ENCODE peak calls at places on chromosomes 6 and 20, in ten cellular contexts. C is ascending aorta; M is astrocyte of the cerebellum; E is small intestine; U is neural progenitor cell; Q is lower lobe of right lung; K is dorsolateral prefrontal cortex; A is fibroblast of lung; H is coronary artery; Z is Jurkat, Clone E6-1. R is an unnamed sample.

GRCh38 chr20:2865630-2866029 is 7.7 kb upstream of the PTPRA start:
- DNase-seq in C (no peak), M (no peak), E (no peak), U (no peak), Q (no peak), K (no peak), A (no peak), H (no peak), Z (peak), R (no peak)

GRCh38 chr20:47802226-47802920 is 17.1 kb upstream of the SULF2 start:
- DNase-seq in C (no peak), M (no peak), E (no peak), U (no peak), Q (no peak), K (no peak), A (no peak), H (no peak), Z (no peak), R (no peak)

GRCh38 chr6:34237316-34237721 is 646 bp downstream of the HMGA1 start:
- DNase-seq in C (peak), M (no peak), E (no peak), U (peak), Q (peak), K (no peak), A (no peak), H (no peak), Z (no peak), R (no peak)

GRCh38 chr6:68108243-68108835 is 526.7 kb upstream of the ADGRB3 start:
- DNase-seq in C (no peak), M (no peak), E (no peak), U (no peak), Q (no peak), K (no peak), A (peak), H (no peak), Z (no peak), R (peak)

GRCh38 chr6:109252261-109253041 is 129.8 kb downstream of the CD164 start:
- DNase-seq in C (no peak), M (no peak), E (peak), U (no peak), Q (no peak), K (no peak), A (no peak), H (no peak), Z (no peak), R (no peak)

GRCh38 chr6:45998524-45998923 is 17.1 kb downstream of the CLIC5 start:
- DNase-seq in C (no peak), M (no peak), E (no peak), U (no peak), Q (no peak), K (no peak), A (no peak), H (no peak), Z (no peak), R (no peak)

GRCh38 chr20:5432030-5432429 is 115.3 kb upstream of the PROKR2 start:
- DNase-seq in C (no peak), M (no peak), E (no peak), U (no peak), Q (no peak), K (no peak), A (no peak), H (no peak), Z (no peak), R (no peak)

GRCh38 chr6:63926258-63926657 is 290.7 kb downstream of the PHF3 start:
- DNase-seq in C (no peak), M (no peak), E (no peak), U (no peak), Q (no peak), K (no peak), A (no peak), H (no peak), Z (no peak), R (no peak)

GRCh38 chr6:125835221-125835744 is 44.5 kb downstream of the NCOA7 start:
- DNase-seq in C (no peak), M (no peak), E (no peak), U (no peak), Q (no peak), K (no peak), A (peak), H (peak), Z (no peak), R (no peak)

GRCh38 chr20:45782890-45783289 is 8.8 kb downstream of the WFDC3 start:
- DNase-seq in C (no peak), M (no peak), E (no peak), U (no peak), Q (no peak), K (no peak), A (no peak), H (no peak), Z (no peak), R (no peak)

GRCh38 chr6:98124176-98124575 is 710.2 kb upstream of the POU3F2 start:
- DNase-seq in C (no peak), M (peak), E (no peak), U (no peak), Q (no peak), K (no peak), A (peak), H (no peak), Z (no peak), R (no peak)

GRCh38 chr20:23117738-23118137 is 31.6 kb upstream of the CD93 start:
- DNase-seq in C (no peak), M (no peak), E (no peak), U (no peak), Q (no peak), K (no peak), A (no peak), H (no peak), Z (no peak), R (no peak)

GRCh38 chr6:74482180-74482579 is 723.7 kb downstream of the COL12A1 start:
- DNase-seq in C (no peak), M (no peak), E (no peak), U (no peak), Q (no peak), K (no peak), A (no peak), H (no peak), Z (no peak), R (no peak)

GRCh38 chr6:158835616-158836221 is 16.6 kb upstream of the EZR start:
- DNase-seq in C (no peak), M (no peak), E (peak), U (peak), Q (peak), K (no peak), A (no peak), H (no peak), Z (no peak), R (no peak)

GRCh38 chr6:166988674-166989201 is 10.5 kb upstream of the CEP43 start:
- DNase-seq in C (no peak), M (no peak), E (no peak), U (no peak), Q (no peak), K (no peak), A (peak), H (no peak), Z (no peak), R (no peak)
- H3K4me3 ChIP-seq in C (no peak), M (no peak), E (no peak), U (no peak), Q (no peak), K (no peak), A (no peak), H (no peak), Z (no peak), R (no peak)

DNA sequence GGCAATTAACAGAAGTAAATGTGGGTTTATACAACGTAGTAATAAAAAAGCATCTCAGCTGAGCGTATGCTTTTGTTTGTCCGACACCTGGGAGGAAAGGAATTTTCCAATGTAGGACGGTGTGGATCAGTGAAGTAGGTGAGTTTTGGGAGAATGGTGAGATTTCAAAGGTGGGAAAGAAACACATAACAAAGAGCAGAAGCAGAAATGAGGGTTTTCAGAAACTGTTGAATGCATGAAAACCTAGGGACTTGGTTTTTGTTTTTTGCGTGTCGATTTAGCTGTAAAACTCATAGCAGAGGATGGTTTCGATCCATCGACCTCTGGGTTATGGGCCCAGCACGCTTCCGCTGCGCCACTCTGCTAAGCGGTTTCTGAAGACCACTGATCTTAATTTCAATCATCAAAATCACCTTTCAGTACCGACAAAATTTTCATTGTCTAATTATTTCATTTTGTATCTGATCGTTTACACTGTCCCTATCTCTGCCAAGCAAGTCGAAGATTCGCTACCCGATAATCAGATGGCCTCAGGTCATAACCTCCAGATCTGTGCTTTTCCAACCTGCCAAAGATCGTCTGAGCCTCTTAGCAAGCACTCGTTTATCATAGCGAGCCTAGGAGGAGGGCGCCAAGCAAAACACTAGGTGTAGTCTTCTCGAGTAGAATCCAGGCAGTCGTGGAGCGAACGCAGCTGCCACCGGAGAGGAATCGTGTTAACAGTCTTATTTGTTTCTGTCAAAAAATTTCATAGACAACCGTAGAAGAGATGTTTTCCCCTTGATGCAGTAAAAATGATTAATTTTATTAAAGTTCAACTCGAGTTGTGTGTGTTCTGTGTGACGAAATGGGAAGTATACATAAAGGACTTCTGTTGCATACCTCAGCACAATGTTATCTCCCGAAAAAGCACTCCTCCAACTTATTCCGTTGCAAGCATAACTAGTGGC is 20.9 kb upstream of the POM121L2 start:
- DNase-seq in C (no peak), M (no peak), E (peak), U (peak), Q (no peak), K (no peak), A (peak), H (no peak), Z (no peak), R (peak)
- H3K4me3 ChIP-seq in C (no peak), M (peak), E (no peak), U (peak), Q (no peak), K (peak), A (peak), H (peak), Z (no peak), R (peak)

DNA sequence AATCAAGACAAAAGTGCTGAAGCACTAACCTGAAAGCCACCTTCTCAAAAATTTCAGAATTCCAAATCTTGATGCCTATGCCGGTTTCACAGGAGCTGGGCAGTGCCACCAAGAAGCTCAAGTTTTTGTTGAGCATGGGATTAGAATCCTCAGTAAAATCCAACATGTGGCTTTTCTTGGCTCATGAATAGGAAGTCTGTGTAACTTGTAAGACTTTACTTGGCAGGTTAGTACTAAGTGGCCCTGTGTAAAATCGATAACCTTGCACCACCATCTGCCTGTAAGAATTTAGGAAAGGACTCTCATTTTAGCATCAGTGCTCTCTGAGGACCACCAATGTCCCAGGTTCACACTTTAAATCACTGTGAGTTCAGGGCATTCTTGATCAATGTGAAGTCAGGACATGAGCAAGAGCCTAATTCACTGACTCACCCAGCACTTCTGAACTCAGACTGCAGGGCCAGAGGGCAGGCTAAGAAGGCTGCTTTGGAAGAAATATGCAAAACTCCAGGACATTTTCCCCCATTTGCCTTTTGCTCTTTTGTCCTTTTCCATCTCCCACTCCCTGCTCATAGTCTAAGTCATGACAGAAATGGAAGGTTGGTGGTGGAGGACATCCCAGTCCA is 113.2 kb downstream of the EDN1 start:
- DNase-seq in C (no peak), M (no peak), E (peak), U (no peak), Q (no peak), K (no peak), A (peak), H (no peak), Z (no peak), R (peak)
- H3K4me3 ChIP-seq in C (no peak), M (no peak), E (no peak), U (no peak), Q (no peak), K (no peak), A (no peak), H (no peak), Z (no peak), R (no peak)

GRCh38 chr6:136989591-136990578 is 54.9 kb downstream of the IL20RA start:
- DNase-seq in C (no peak), M (no peak), E (peak), U (peak), Q (no peak), K (peak), A (peak), H (no peak), Z (no peak), R (no peak)
- H3K4me3 ChIP-seq in C (peak), M (peak), E (no peak), U (peak), Q (peak), K (peak), A (no peak), H (peak), Z (no peak), R (peak)

GRCh38 chr20:32511358-32512046 is 73.6 kb downstream of the NOL4L start:
- DNase-seq in C (no peak), M (no peak), E (no peak), U (no peak), Q (no peak), K (peak), A (no peak), H (no peak), Z (no peak), R (no peak)
- H3K4me3 ChIP-seq in C (no peak), M (no peak), E (no peak), U (no peak), Q (no peak), K (no peak), A (no peak), H (no peak), Z (peak), R (no peak)

GRCh38 chr20:59525500-59526241 is 78.7 kb upstream of the PHACTR3 start:
- DNase-seq in C (no peak), M (no peak), E (peak), U (peak), Q (no peak), K (peak), A (peak), H (no peak), Z (no peak), R (no peak)
- H3K4me3 ChIP-seq in C (no peak), M (no peak), E (no peak), U (no peak), Q (no peak), K (no peak), A (no peak), H (no peak), Z (no peak), R (no peak)

GRCh38 chr6:7042654-7043545 is 64.9 kb upstream of the RREB1 start:
- DNase-seq in C (no peak), M (no peak), E (peak), U (peak), Q (no peak), K (no peak), A (no peak), H (no peak), Z (no peak), R (no peak)

GRCh38 chr6:7041511-7042026 is 66.2 kb upstream of the RREB1 start:
- DNase-seq in C (no peak), M (no peak), E (no peak), U (no peak), Q (no peak), K (no peak), A (no peak), H (no peak), Z (no peak), R (no peak)

GRCh38 chr6:7045331-7045730 is 62.4 kb upstream of the RREB1 start:
- DNase-seq in C (no peak), M (no peak), E (no peak), U (no peak), Q (no peak), K (no peak), A (no peak), H (no peak), Z (no peak), R (no peak)

GRCh38 chr6:7045746-7046145 is 62.0 kb upstream of the RREB1 start:
- DNase-seq in C (no peak), M (no peak), E (no peak), U (no peak), Q (no peak), K (no peak), A (no peak), H (no peak), Z (no peak), R (no peak)

GRCh38 chr6:7042056-7042653 is 65.6 kb upstream of the RREB1 start:
- DNase-seq in C (peak), M (no peak), E (peak), U (no peak), Q (peak), K (no peak), A (peak), H (no peak), Z (no peak), R (no peak)
- H3K4me3 ChIP-seq in C (no peak), M (no peak), E (no peak), U (no peak), Q (no peak), K (no peak), A (no peak), H (no peak), Z (no peak), R (no peak)

GRCh38 chr6:132499757-132500156 is 13.2 kb downstream of the STX7 start:
- DNase-seq in C (no peak), M (no peak), E (no peak), U (no peak), Q (no peak), K (no peak), A (no peak), H (no peak), Z (no peak), R (no peak)
- H3K4me3 ChIP-seq in C (no peak), M (no peak), E (no peak), U (no peak), Q (no peak), K (no peak), A (no peak), H (no peak), Z (no peak), R (no peak)

DNA sequence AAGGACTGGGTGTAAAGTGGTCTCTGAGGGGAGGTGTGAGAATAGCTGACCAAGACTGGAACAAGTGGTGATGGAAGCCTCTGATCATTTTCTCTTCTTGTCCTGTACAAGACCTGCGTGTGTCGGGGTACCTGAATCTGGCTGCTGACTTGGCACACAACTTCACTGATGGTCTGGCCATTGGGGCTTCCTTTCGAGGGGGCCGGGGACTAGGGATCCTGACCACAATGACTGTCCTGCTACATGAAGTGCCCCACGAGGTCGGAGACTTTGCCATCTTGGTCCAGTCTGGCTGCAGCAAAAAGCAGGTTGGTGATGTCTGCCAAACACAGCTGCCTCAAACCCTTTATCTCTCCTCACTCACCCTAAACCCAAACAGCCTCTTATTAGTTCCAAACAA is 1.7 kb upstream of the HSD17B8 start:
- DNase-seq in C (peak), M (no peak), E (no peak), U (no peak), Q (no peak), K (no peak), A (no peak), H (no peak), Z (no peak), R (no peak)
- H3K4me3 ChIP-seq in C (no peak), M (no peak), E (no peak), U (no peak), Q (no peak), K (no peak), A (no peak), H (no peak), Z (no peak), R (no peak)

GRCh38 chr20:63707558-63708300 is at the start of the genes ARFRP1 and ZGPAT:
- DNase-seq in C (peak), M (peak), E (peak), U (peak), Q (peak), K (peak), A (peak), H (peak), Z (peak), R (no peak)

GRCh38 chr20:63708301-63709148 is 686 bp downstream of the ZGPAT start:
- DNase-seq in C (no peak), M (no peak), E (no peak), U (peak), Q (peak), K (peak), A (no peak), H (peak), Z (no peak), R (no peak)

GRCh38 chr20:63706852-63707557 is 771 bp downstream of the ARFRP1 start:
- DNase-seq in C (peak), M (no peak), E (peak), U (peak), Q (peak), K (peak), A (no peak), H (peak), Z (peak), R (no peak)

GRCh38 chr20:63711085-63711645 is 3.3 kb downstream of the ZGPAT start:
- DNase-seq in C (peak), M (no peak), E (no peak), U (no peak), Q (no peak), K (no peak), A (no peak), H (no peak), Z (no peak), R (no peak)

GRCh38 chr20:63709149-63709527 is 1.3 kb downstream of the ZGPAT start:
- DNase-seq in C (no peak), M (no peak), E (no peak), U (no peak), Q (no peak), K (peak), A (no peak), H (no peak), Z (no peak), R (no peak)
- H3K4me3 ChIP-seq in C (no peak), M (peak), E (no peak), U (peak), Q (peak), K (peak), A (peak), H (peak), Z (peak), R (peak)